ENCODE peak calls at places on chromosomes 13 and 19, in six cellular contexts. Z, E, S, P, M and B are unnamed samples. For H3K4me1, the result is how much of the 10 kb centered on the place peaks cover.

GRCh38 chr19:40721936-40722661 is 5.2 kb downstream of the ITPKC start:
- DNase-seq in Z (no peak), E (no peak), S (no peak), P (no peak), M (no peak), B (no peak)

GRCh38 chr19:29714371-29714952 is 599 bp downstream of the C19orf12 start:
- DNase-seq in Z (no peak), E (no peak), S (no peak), P (no peak), M (no peak), B (no peak)

GRCh38 chr13:102003848-102004570 is 397.8 kb downstream of the FGF14 start:
- DNase-seq in Z (no peak), E (no peak), S (no peak), P (no peak), M (no peak), B (no peak)

GRCh38 chr13:62137629-62138405 is 722.2 kb upstream of the PCDH20 start:
- DNase-seq in Z (no peak), E (no peak), S (no peak), P (no peak), M (no peak), B (no peak)

GRCh38 chr19:10289836-10290438 is at the start of gene ICAM5:
- DNase-seq in Z (no peak), E (no peak), S (no peak), P (peak), M (no peak), B (no peak)

GRCh38 chr13:50712882-50713281 is 130.6 kb downstream of the DLEU7 start:
- DNase-seq in Z (no peak), E (no peak), S (no peak), P (no peak), M (no peak), B (no peak)

GRCh38 chr13:111007209-111007608 is 92.3 kb upstream of the ANKRD10 start:
- DNase-seq in Z (no peak), E (no peak), S (no peak), P (no peak), M (no peak), B (no peak)

GRCh38 chr13:79722885-79723445 is 242.0 kb downstream of the NDFIP2 start:
- DNase-seq in Z (no peak), E (no peak), S (no peak), P (no peak), M (no peak), B (no peak)

GRCh38 chr13:31499274-31499673 is 240.1 kb upstream of the RXFP2 start:
- DNase-seq in Z (no peak), E (no peak), S (no peak), P (no peak), M (no peak), B (no peak)

GRCh38 chr13:30395192-30396158 is 26.8 kb upstream of the UBE2L5 start:
- DNase-seq in Z (peak), E (peak), S (peak), P (peak), M (peak), B (peak)

GRCh38 chr13:41681587-41681986 is 224.2 kb downstream of the RGCC start:
- DNase-seq in Z (no peak), E (no peak), S (no peak), P (no peak), M (no peak), B (no peak)

GRCh38 chr19:13742756-13743155 is 21.6 kb upstream of the MRI1 start:
- DNase-seq in Z (no peak), E (no peak), S (no peak), P (no peak), M (no peak), B (no peak)

GRCh38 chr13:65095697-65096096 is 2134.4 kb downstream of the PCDH9 start:
- DNase-seq in Z (no peak), E (no peak), S (no peak), P (no peak), M (no peak), B (no peak)

GRCh38 chr13:84706004-84706710 is 823.9 kb upstream of the SLITRK1 start:
- DNase-seq in Z (no peak), E (no peak), S (no peak), P (no peak), M (no peak), B (no peak)

GRCh38 chr19:12217332-12217731 is 54.4 kb downstream of the ZNF136 start:
- DNase-seq in Z (no peak), E (no peak), S (no peak), P (no peak), M (no peak), B (no peak)

DNA sequence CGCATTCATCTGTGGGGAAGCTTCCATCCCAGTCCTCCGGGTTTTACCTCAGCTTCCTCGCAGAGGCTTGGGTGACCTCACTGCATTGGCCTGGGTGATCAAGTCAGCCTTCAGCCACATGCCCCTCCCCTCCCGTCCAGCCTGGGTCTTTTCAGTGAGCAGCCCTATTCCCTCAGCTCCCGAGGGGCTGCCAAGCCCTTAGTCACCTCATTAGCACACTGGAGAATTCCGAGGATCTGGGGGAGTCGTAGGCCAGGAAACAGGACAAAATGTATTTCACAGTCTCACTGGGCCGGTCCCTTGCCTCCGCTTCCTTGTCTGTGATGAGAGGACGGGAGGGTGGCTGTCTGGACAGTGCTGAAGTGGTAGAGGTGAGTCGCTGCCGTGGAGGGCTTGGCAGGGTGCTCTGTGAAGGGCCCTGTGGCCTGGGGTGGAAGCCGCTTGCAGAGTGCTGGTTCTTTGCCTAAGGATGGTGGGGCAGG is 19.9 kb downstream of the KDM4B start:
- DNase-seq in Z (no peak), E (peak), S (peak), P (no peak), M (peak), B (peak)
- H3K4me1 ChIP-seq in Z (under half), E (under half), S (under half), P (half or more), M (under half), B (under half)

GRCh38 chr19:57583521-57584416 is at the start of gene ZIK1:
- DNase-seq in Z (no peak), E (peak), S (peak), P (peak), M (peak), B (peak)
- H3K27ac ChIP-seq in Z (no peak), E (no peak), S (peak), P (peak), M (peak), B (peak)

GRCh38 chr13:99056381-99057014 is 78.6 kb upstream of the DOCK9 start:
- DNase-seq in Z (no peak), E (no peak), S (no peak), P (no peak), M (no peak), B (no peak)

GRCh38 chr13:99050983-99051488 is 73.2 kb upstream of the DOCK9 start:
- DNase-seq in Z (no peak), E (no peak), S (no peak), P (no peak), M (no peak), B (no peak)

GRCh38 chr13:99055286-99056073 is 77.6 kb upstream of the DOCK9 start:
- DNase-seq in Z (no peak), E (no peak), S (no peak), P (no peak), M (no peak), B (no peak)

GRCh38 chr13:99051768-99052455 is 74.0 kb upstream of the DOCK9 start:
- DNase-seq in Z (peak), E (no peak), S (no peak), P (no peak), M (no peak), B (no peak)

GRCh38 chr13:99053636-99054233 is 75.9 kb upstream of the DOCK9 start:
- DNase-seq in Z (no peak), E (no peak), S (no peak), P (no peak), M (no peak), B (no peak)
- H3K4me1 ChIP-seq in Z (under half), E (under half), S (under half), P (under half), M (under half), B (under half)

GRCh38 chr19:343451-343931 is 1.1 kb downstream of the MIER2 start:
- DNase-seq in Z (no peak), E (no peak), S (no peak), P (no peak), M (peak), B (no peak)

GRCh38 chr19:343941-344624 is 513 bp downstream of the MIER2 start:
- DNase-seq in Z (no peak), E (no peak), S (no peak), P (peak), M (peak), B (no peak)

GRCh38 chr19:345320-345879 is 804 bp upstream of the MIER2 start:
- DNase-seq in Z (no peak), E (no peak), S (no peak), P (no peak), M (no peak), B (no peak)

GRCh38 chr19:342801-343421 is 1.7 kb downstream of the MIER2 start:
- DNase-seq in Z (no peak), E (no peak), S (peak), P (no peak), M (no peak), B (peak)

GRCh38 chr19:344625-345319 is at the start of gene MIER2:
- DNase-seq in Z (no peak), E (peak), S (peak), P (peak), M (peak), B (peak)
- H3K27ac ChIP-seq in Z (no peak), E (no peak), S (no peak), P (peak), M (no peak), B (peak)

GRCh38 chr19:50723069-50723468 is at the start of gene CLEC11A:
- DNase-seq in Z (no peak), E (peak), S (peak), P (no peak), M (peak), B (peak)

GRCh38 chr19:50725218-50725931 is 2.2 kb downstream of the CLEC11A start:
- DNase-seq in Z (no peak), E (no peak), S (no peak), P (no peak), M (no peak), B (no peak)

GRCh38 chr19:50724522-50725217 is 1.5 kb downstream of the CLEC11A start:
- DNase-seq in Z (no peak), E (peak), S (peak), P (peak), M (peak), B (peak)

GRCh38 chr19:50722248-50723013 is 733 bp upstream of the CLEC11A start:
- DNase-seq in Z (no peak), E (no peak), S (no peak), P (no peak), M (no peak), B (no peak)

DNA sequence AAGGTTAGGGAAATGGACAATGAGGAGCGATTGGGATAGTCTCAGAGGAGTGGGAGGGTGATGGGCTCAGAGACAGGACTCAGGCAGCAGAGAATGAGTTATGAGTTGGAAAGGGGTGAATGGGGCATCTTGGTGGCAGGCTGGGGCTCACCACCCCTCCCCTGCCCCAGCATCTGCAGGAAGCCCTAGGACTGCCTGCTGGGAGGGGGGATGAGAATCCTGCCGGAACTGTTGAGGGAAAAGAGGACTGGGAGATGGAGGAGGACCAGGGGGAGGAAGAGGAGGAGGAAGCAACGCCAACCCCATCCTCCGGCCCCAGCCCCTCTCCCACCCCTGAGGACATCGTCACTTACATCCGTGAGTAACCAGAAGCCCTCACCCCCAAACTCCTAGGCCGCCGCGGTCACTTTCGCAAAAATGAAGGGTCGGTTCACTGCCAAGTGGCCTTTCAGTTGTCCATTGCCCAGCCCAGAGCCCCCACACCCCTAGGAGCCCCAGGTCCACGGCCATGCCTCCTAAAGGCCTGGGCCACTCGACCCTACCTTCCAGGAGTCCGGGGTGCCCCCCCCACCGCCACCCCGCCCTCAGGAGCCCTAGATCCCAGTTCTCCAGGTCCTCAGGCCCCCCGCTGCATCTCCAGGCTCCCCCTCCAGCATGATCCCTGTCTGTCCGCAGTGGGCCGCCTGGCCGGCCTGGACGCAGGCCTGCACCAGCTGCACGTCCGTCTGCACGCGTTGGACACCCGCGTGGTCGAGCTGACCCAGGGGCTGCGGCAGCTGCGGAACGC is 764 bp downstream of the CLEC11A start:
- DNase-seq in Z (no peak), E (no peak), S (no peak), P (no peak), M (no peak), B (no peak)
- H3K4me1 ChIP-seq in Z (under half), E (under half), S (under half), P (under half), M (under half), B (under half)

GRCh38 chr19:48321622-48322591 is 3.4 kb upstream of the EMP3 start:
- DNase-seq in Z (peak), E (peak), S (peak), P (peak), M (peak), B (peak)

GRCh38 chr19:48330012-48330681 is 4.8 kb downstream of the EMP3 start:
- DNase-seq in Z (peak), E (peak), S (peak), P (peak), M (peak), B (peak)

GRCh38 chr19:48329167-48329891 is 4.0 kb downstream of the EMP3 start:
- DNase-seq in Z (peak), E (no peak), S (no peak), P (no peak), M (peak), B (no peak)

GRCh38 chr19:48321372-48321621 is 4.1 kb upstream of the EMP3 start:
- DNase-seq in Z (peak), E (peak), S (peak), P (peak), M (peak), B (peak)

GRCh38 chr19:48325265-48325910 is at the start of gene EMP3:
- DNase-seq in Z (peak), E (peak), S (peak), P (peak), M (peak), B (peak)
- H3K27ac ChIP-seq in Z (peak), E (peak), S (peak), P (peak), M (no peak), B (peak)

DNA sequence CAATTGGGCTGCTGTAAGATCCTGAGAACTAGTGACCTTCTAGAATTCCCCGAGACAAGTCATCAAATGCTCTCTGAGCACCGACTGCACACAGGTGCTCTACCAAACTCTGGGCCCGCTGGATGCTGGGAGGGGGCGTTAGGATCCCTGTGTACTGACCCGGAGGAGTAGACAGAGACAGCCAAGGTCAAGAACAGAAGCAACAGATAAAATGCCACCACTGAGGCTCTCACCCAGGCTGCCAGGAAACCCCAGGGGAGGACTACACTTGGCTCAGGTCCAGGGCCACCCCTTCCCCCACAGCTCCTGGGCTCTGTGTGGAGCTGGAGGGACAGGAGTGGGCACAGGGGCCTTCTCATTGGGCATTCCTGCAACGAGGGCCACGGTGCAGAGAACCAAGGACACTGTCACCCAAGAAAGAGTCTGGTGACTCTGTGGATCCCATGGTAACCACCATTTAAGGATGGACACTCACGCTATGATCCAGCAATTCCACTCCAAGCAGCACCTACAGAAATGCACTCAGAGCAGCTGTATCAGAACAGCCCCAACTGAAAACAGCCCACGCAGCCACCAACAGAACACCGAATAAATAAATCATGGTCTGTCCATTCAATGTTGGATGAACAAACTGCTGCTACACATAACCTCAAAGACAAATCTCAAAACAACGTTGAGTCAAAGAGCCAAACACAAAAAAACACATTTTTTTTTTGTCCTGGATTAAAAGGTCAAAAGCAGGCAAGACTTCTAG is 16.8 kb upstream of the SLC35E1 start:
- DNase-seq in Z (no peak), E (no peak), S (no peak), P (no peak), M (no peak), B (no peak)
- H3K4me1 ChIP-seq in Z (half or more), E (under half), S (under half), P (half or more), M (under half), B (half or more)